ENCODE peak calls at places on chromosomes 5 and 9, in five cellular contexts. One of them, this sample, is unnamed.

GRCh38 chr5:146338774-146339714 is at the start of gene POU4F3:
- DNase-seq in trophoblast cell: no peak
- DNase-seq in SIG-M5: no peak
- DNase-seq in BE2C: no peak
- DNase-seq in CD4-positive, alpha-beta memory T cell: no peak
- DNase-seq in this sample: no peak

GRCh38 chr5:180283026-180283615 is 8.8 kb downstream of the MAPK9 start:
- DNase-seq in SIG-M5: no peak
- DNase-seq in trophoblast cell: no peak
- DNase-seq in BE2C: no peak
- DNase-seq in CD4-positive, alpha-beta memory T cell: no peak
- DNase-seq in this sample: no peak

GRCh38 chr5:179238628-179238970 is 106.7 kb downstream of the ADAMTS2 start:
- DNase-seq in trophoblast cell: no peak
- DNase-seq in BE2C: no peak
- DNase-seq in SIG-M5: no peak
- DNase-seq in CD4-positive, alpha-beta memory T cell: no peak
- DNase-seq in this sample: no peak

GRCh38 chr9:4306066-4306787 is 6.4 kb upstream of the GLIS3 start:
- DNase-seq in SIG-M5: no peak
- DNase-seq in BE2C: no peak
- DNase-seq in CD4-positive, alpha-beta memory T cell: no peak
- DNase-seq in trophoblast cell: peak
- DNase-seq in this sample: no peak

GRCh38 chr9:119793272-119793671 is 424.0 kb upstream of the BRINP1 start:
- DNase-seq in trophoblast cell: no peak
- DNase-seq in SIG-M5: no peak
- DNase-seq in BE2C: no peak
- DNase-seq in CD4-positive, alpha-beta memory T cell: no peak
- DNase-seq in this sample: no peak

GRCh38 chr9:130597228-130597627 is 17.9 kb downstream of the FUBP3 start:
- DNase-seq in CD4-positive, alpha-beta memory T cell: no peak
- DNase-seq in SIG-M5: no peak
- DNase-seq in trophoblast cell: no peak
- DNase-seq in BE2C: no peak
- DNase-seq in this sample: no peak

GRCh38 chr9:19231126-19232035 is 888 bp downstream of the DENND4C start:
- DNase-seq in SIG-M5: no peak
- DNase-seq in trophoblast cell: no peak
- DNase-seq in CD4-positive, alpha-beta memory T cell: no peak
- DNase-seq in BE2C: no peak
- DNase-seq in this sample: peak

GRCh38 chr5:83374547-83374946 is 97.0 kb upstream of the VCAN start:
- DNase-seq in BE2C: no peak
- DNase-seq in trophoblast cell: no peak
- DNase-seq in SIG-M5: no peak
- DNase-seq in CD4-positive, alpha-beta memory T cell: no peak
- DNase-seq in this sample: no peak

GRCh38 chr5:77663081-77663863 is 24.8 kb upstream of the OTP start:
- DNase-seq in trophoblast cell: no peak
- DNase-seq in CD4-positive, alpha-beta memory T cell: no peak
- DNase-seq in BE2C: no peak
- DNase-seq in SIG-M5: no peak
- DNase-seq in this sample: no peak

GRCh38 chr9:18385676-18386075 is 88.3 kb upstream of the ADAMTSL1 start:
- DNase-seq in SIG-M5: no peak
- DNase-seq in BE2C: no peak
- DNase-seq in trophoblast cell: no peak
- DNase-seq in CD4-positive, alpha-beta memory T cell: no peak
- DNase-seq in this sample: no peak

GRCh38 chr5:566636-567309 is 42.5 kb upstream of the SLC9A3 start:
- DNase-seq in CD4-positive, alpha-beta memory T cell: no peak
- DNase-seq in BE2C: peak
- DNase-seq in SIG-M5: no peak
- DNase-seq in trophoblast cell: no peak
- DNase-seq in this sample: no peak

GRCh38 chr5:128169369-128170017 is 85.9 kb downstream of the SLC12A2 start:
- DNase-seq in CD4-positive, alpha-beta memory T cell: no peak
- DNase-seq in BE2C: no peak
- DNase-seq in SIG-M5: no peak
- DNase-seq in trophoblast cell: no peak
- DNase-seq in this sample: no peak

GRCh38 chr9:2320126-2320525 is 301.5 kb upstream of the VLDLR start:
- DNase-seq in SIG-M5: no peak
- DNase-seq in CD4-positive, alpha-beta memory T cell: no peak
- DNase-seq in BE2C: no peak
- DNase-seq in trophoblast cell: no peak
- DNase-seq in this sample: no peak

GRCh38 chr9:107054146-107054545 is 191.2 kb downstream of the ZNF462 start:
- DNase-seq in CD4-positive, alpha-beta memory T cell: no peak
- DNase-seq in SIG-M5: no peak
- DNase-seq in trophoblast cell: no peak
- DNase-seq in BE2C: no peak
- DNase-seq in this sample: no peak

GRCh38 chr5:91079037-91079436 is 304.1 kb downstream of the ARRDC3 start:
- DNase-seq in trophoblast cell: no peak
- DNase-seq in CD4-positive, alpha-beta memory T cell: no peak
- DNase-seq in BE2C: no peak
- DNase-seq in SIG-M5: no peak
- DNase-seq in this sample: no peak

GRCh38 chr5:102767864-102768263 is 12.8 kb downstream of the PAM start:
- DNase-seq in BE2C: no peak
- DNase-seq in trophoblast cell: no peak
- DNase-seq in CD4-positive, alpha-beta memory T cell: no peak
- DNase-seq in SIG-M5: no peak
- DNase-seq in this sample: no peak

GRCh38 chr5:93342563-93343061 is 238.4 kb downstream of the NR2F1-AS1 start:
- DNase-seq in CD4-positive, alpha-beta memory T cell: no peak
- DNase-seq in trophoblast cell: no peak
- DNase-seq in BE2C: no peak
- DNase-seq in SIG-M5: no peak
- DNase-seq in this sample: no peak

GRCh38 chr9:557601-558201 is 283.8 kb upstream of the DMRT1 start:
- DNase-seq in trophoblast cell: peak
- DNase-seq in BE2C: no peak
- DNase-seq in CD4-positive, alpha-beta memory T cell: no peak
- DNase-seq in SIG-M5: no peak
- DNase-seq in this sample: no peak